ENCODE peak calls at places on chromosomes 7 and 10, in six cellular contexts. A, J, T, I, G and M are unnamed samples.

GRCh38 chr7:925601-926000 is 28.9 kb downstream of the ADAP1 start:
- DNase-seq in A (no peak), J (no peak), T (peak; percentile 66), I (no peak), G (no peak), M (no peak)

GRCh38 chr7:7201583-7202374 is 19.4 kb downstream of the C1GALT1 start:
- DNase-seq in A (no peak), J (peak; percentile 79), T (peak; percentile 53), I (peak; percentile 29), G (no peak), M (no peak)

GRCh38 chr10:20455774-20456173 is 441.3 kb downstream of the NEBL start:
- DNase-seq in A (no peak), J (no peak), T (no peak), I (no peak), G (no peak), M (no peak)

GRCh38 chr10:73246322-73246782 is 703 bp downstream of the DNAJC9 start:
- DNase-seq in A (no peak), J (peak; percentile 9), T (no peak), I (no peak), G (no peak), M (no peak)

GRCh38 chr10:97590748-97591139 is 1.2 kb downstream of the C10orf62 start:
- DNase-seq in A (no peak), J (no peak), T (no peak), I (no peak), G (no peak), M (no peak)

GRCh38 chr10:73590881-73591577 is at the start of gene USP54:
- DNase-seq in A (peak; percentile 50), J (peak; percentile 89), T (no peak), I (peak; percentile 61), G (no peak), M (peak; percentile 79)

GRCh38 chr7:154919324-154920222 is 83.4 kb downstream of the PAXIP1 start:
- DNase-seq in A (no peak), J (peak; percentile 13), T (no peak), I (no peak), G (no peak), M (no peak)

GRCh38 chr10:13439771-13440708 is 88.8 kb downstream of the BEND7 start:
- DNase-seq in A (peak; percentile 27), J (peak; percentile 43), T (peak; percentile 73), I (peak; percentile 79), G (peak; percentile 69), M (peak; percentile 34)

GRCh38 chr10:54800677-54801480 is at the start of gene PCDH15:
- DNase-seq in A (peak; percentile 50), J (peak; percentile 26), T (no peak), I (peak; percentile 25), G (no peak), M (peak; percentile 24)

GRCh38 chr7:69858471-69858870 is 260.2 kb downstream of the AUTS2 start:
- DNase-seq in A (no peak), J (no peak), T (no peak), I (no peak), G (no peak), M (no peak)

GRCh38 chr10:32237644-32238345 is 109.2 kb downstream of the EPC1 start:
- DNase-seq in A (no peak), J (peak; percentile 85), T (no peak), I (no peak), G (no peak), M (peak; percentile 23)

GRCh38 chr10:129542589-129542988 is 75.5 kb downstream of the MGMT start:
- DNase-seq in A (no peak), J (no peak), T (no peak), I (no peak), G (no peak), M (no peak)

GRCh38 chr7:112510032-112510742 is 29.4 kb downstream of the LSMEM1 start:
- DNase-seq in A (no peak), J (peak; percentile 79), T (no peak), I (no peak), G (no peak), M (peak; percentile 66)

GRCh38 chr7:130960208-130960988 is 226.4 kb upstream of the KLF14 start:
- DNase-seq in A (no peak), J (peak; percentile 94), T (no peak), I (no peak), G (peak; percentile 59), M (peak; percentile 98)

GRCh38 chr10:122342293-122343134 is 32.0 kb upstream of the PLEKHA1 start:
- DNase-seq in A (peak; percentile 63), J (peak; percentile 46), T (no peak), I (peak; percentile 44), G (peak; percentile 71), M (peak; percentile 72)

GRCh38 chr7:122290476-122290875 is 14.1 kb downstream of the FEZF1 start:
- DNase-seq in A (no peak), J (no peak), T (no peak), I (no peak), G (no peak), M (no peak)
- TF ChIP-seq CTCF in A (no peak), J (no peak), T (no peak), I (no peak), G (no peak), M (no peak)

DNA sequence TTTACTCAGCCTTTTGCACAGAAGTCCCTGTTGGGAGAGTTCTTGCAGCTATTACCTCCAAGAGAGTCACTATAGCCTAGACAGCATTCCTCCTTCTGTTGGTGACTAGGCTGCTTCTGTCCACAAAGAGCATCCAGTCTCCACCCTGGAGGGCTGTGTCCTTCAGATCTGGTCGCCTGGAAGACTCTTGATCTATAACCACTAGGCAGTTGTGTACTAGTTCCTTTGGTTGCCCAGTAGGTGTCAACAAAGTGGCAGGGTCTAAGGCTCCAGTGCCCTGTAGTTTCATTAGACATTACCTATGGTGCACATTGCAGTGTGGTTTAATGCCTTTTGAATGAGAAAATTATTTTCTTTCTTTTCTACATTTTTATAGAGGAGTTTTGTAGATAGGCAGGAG is 11.3 kb upstream of the AKR1C2 start:
- DNase-seq in A (no peak), J (no peak), T (no peak), I (no peak), G (peak; percentile 31), M (peak; percentile 39)
- TF ChIP-seq CTCF in A (no peak), J (peak; percentile 43), T (peak; percentile 7), I (no peak), G (peak; percentile 42), M (peak; percentile 31)

GRCh38 chr10:5618042-5618441 is 48.4 kb downstream of the ASB13 start:
- DNase-seq in A (no peak), J (peak; percentile 84), T (no peak), I (no peak), G (no peak), M (no peak)

GRCh38 chr10:5618829-5619228 is 47.6 kb downstream of the ASB13 start:
- DNase-seq in A (no peak), J (no peak), T (peak; percentile 45), I (no peak), G (no peak), M (peak; percentile 31)

GRCh38 chr10:5620223-5620721 is 46.1 kb downstream of the ASB13 start:
- DNase-seq in A (no peak), J (no peak), T (peak; percentile 35), I (no peak), G (no peak), M (no peak)

GRCh38 chr10:5620966-5621365 is 45.4 kb downstream of the ASB13 start:
- DNase-seq in A (no peak), J (no peak), T (peak; percentile 38), I (no peak), G (no peak), M (no peak)

DNA sequence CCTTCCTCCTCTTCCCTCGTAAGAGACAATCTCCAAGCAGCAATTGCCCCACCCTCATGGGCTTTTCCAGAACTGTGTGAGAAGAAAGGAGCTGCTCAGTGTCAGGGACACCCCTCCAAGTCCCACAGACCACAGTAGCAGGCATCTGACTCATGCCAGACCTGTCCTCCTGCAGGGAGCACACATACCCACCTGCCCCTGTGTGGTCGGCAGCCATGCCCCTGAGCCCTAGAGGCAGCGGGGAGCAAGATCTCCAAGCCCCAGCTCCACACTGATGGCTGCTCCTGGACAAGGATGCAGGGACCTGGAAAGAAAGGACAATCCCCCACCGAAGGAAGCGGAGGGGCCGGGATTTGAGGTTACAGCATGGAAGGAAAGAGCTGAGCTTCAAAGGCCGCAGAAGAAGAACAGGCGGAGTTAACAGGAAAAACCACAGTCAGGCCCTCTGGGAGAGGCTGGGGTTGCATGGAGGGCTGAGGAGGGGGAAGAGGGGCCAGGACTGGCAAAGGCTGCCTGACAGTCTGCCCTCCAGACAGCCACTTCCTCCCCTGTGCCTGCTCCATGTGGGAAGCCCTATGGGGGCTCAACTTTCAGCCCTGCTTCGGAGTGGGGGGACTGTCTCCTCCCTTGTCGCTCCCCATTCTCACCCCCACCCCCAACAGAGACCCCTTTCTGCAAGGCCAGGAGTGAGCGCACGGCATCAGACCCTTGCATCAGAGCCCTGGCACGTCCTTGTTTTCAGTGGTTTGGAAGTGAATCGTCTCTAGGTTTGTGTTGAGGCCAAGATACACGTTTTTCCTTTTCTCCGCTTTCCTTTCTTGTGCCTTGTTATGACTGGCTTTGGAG is 46.8 kb downstream of the ASB13 start:
- DNase-seq in A (no peak), J (no peak), T (peak; percentile 17), I (no peak), G (no peak), M (no peak)
- TF ChIP-seq CTCF in A (no peak), J (no peak), T (no peak), I (no peak), G (no peak), M (no peak)

GRCh38 chr7:132557489-132558044 is 18.7 kb downstream of the PLXNA4 start:
- DNase-seq in A (no peak), J (peak; percentile 3), T (no peak), I (no peak), G (no peak), M (peak; percentile 44)
- TF ChIP-seq CTCF in A (no peak), J (no peak), T (no peak), I (no peak), G (peak; percentile 13), M (peak; percentile 16)

DNA sequence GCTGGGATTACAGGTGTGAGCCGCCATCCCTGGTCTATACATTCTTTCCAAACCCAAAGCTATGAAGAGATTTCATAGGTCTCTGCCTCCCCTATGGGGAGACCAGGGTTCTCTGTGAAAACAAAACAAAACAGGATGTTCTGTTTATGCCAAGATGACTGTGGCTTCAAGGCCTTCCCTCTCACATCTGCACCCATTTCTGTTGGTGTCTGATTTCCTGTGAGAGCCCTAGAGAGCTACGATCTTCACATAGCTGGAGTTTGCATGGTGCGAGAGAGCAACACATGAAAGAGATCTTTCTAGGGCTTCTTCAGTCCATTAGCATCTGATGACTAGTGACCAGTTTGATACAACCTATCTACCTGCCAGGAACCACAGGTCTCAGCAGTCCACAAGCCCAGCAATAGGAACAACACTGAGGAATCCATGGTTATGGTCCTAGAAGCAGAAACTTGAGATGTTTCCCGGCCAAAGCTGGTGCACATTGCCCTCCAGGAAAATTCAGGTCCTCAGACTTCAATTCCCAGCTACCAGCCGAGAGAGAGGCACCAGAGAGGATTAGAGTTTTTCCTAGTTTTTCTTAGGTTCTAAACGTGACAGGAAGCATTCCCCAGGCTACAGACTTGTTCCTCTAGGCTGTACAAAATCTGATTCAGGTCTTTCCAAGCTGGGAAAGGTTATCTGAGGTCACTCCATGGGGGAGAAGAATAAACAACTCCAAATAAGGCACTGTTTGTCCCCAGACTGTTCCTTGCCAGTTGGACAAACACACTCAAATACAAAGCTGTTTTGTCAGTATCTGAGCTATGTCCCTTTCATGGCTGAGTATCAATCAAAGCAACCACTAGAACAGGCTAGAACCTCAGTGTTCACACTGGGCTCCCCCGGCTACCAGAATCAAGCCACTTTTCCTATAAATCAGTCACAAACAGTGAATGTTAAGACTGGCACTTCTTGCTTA is 259.7 kb downstream of the CALN1 start:
- DNase-seq in A (peak; percentile 73), J (no peak), T (no peak), I (no peak), G (no peak), M (no peak)
- TF ChIP-seq CTCF in A (no peak), J (no peak), T (no peak), I (no peak), G (no peak), M (no peak)